ENCODE peak calls at places on chromosomes 5 and 9, in six cellular contexts. X, U, T, B, G and F are unnamed samples.
A peak's percentile ranks its signal among the peaks of the same experiment; 100 is the strongest.

GRCh38 chr5:100902406-100903035 is 561 bp downstream of the ST8SIA4 start:
- DNase-seq in X (peak; percentile 37), U (no peak), T (no peak), B (peak; percentile 62), G (peak; percentile 15), F (peak; percentile 26)

GRCh38 chr5:53127107-53127506 is 17.6 kb upstream of the MOCS2 start:
- DNase-seq in X (no peak), U (no peak), T (no peak), B (no peak), G (no peak), F (no peak)

GRCh38 chr5:310941-311434 is 10.5 kb upstream of the AHRR start:
- DNase-seq in X (peak; percentile 80), U (no peak), T (peak; percentile 65), B (no peak), G (no peak), F (no peak)

GRCh38 chr9:16775330-16775729 is 95.1 kb downstream of the BNC2 start:
- DNase-seq in X (no peak), U (no peak), T (no peak), B (no peak), G (no peak), F (no peak)

GRCh38 chr9:98329281-98329680 is 73.8 kb upstream of the TBC1D2 start:
- DNase-seq in X (no peak), U (no peak), T (no peak), B (no peak), G (no peak), F (no peak)

GRCh38 chr5:73451218-73452130 is 2.9 kb upstream of the FOXD1 start:
- DNase-seq in X (peak; percentile 46), U (no peak), T (peak; percentile 59), B (peak; percentile 45), G (no peak), F (peak; percentile 76)

GRCh38 chr5:168714046-168714445 is 134.9 kb upstream of the PANK3 start:
- DNase-seq in X (peak; percentile 21), U (no peak), T (peak; percentile 47), B (no peak), G (no peak), F (no peak)

GRCh38 chr5:137995077-137995746 is 37.7 kb downstream of the FAM13B start:
- DNase-seq in X (peak; percentile 58), U (no peak), T (peak; percentile 60), B (no peak), G (no peak), F (no peak)

GRCh38 chr5:146820987-146821386 is 57.6 kb downstream of the PPP2R2B start:
- DNase-seq in X (no peak), U (no peak), T (no peak), B (no peak), G (no peak), F (no peak)

GRCh38 chr5:82570-82969 is 9.4 kb upstream of the PLEKHG4B start:
- DNase-seq in X (no peak), U (no peak), T (no peak), B (peak; percentile 28), G (no peak), F (no peak)

GRCh38 chr5:149372041-149372805 is 6.9 kb downstream of the IL17B start:
- DNase-seq in X (no peak), U (no peak), T (no peak), B (no peak), G (no peak), F (no peak)

GRCh38 chr9:130659699-130660248 is 4.6 kb upstream of the PRDM12 start:
- DNase-seq in X (no peak), U (no peak), T (no peak), B (no peak), G (no peak), F (no peak)

GRCh38 chr9:72315089-72315509 is 49.9 kb downstream of the ZFAND5 start:
- DNase-seq in X (peak; percentile 81), U (no peak), T (peak; percentile 47), B (no peak), G (no peak), F (no peak)

GRCh38 chr9:2093920-2094597 is 78.9 kb downstream of the SMARCA2 start:
- DNase-seq in X (peak; percentile 29), U (peak; percentile 15), T (peak; percentile 78), B (peak; percentile 95), G (no peak), F (peak; percentile 73)

GRCh38 chr5:112159435-112159834 is 259.6 kb downstream of the EPB41L4A start:
- DNase-seq in X (peak; percentile 35), U (no peak), T (peak; percentile 27), B (no peak), G (no peak), F (no peak)

GRCh38 chr5:65903581-65903980 is 22.8 kb upstream of the ERBIN start:
- DNase-seq in X (no peak), U (no peak), T (no peak), B (no peak), G (no peak), F (no peak)

GRCh38 chr5:79436821-79437220 is 77.1 kb downstream of the HOMER1 start:
- DNase-seq in X (peak; percentile 13), U (no peak), T (peak; percentile 22), B (no peak), G (no peak), F (no peak)

GRCh38 chr9:20551835-20552234 is 70.5 kb downstream of the MLLT3 start:
- DNase-seq in X (no peak), U (no peak), T (no peak), B (no peak), G (no peak), F (no peak)

GRCh38 chr9:106689089-106689488 is 173.9 kb upstream of the ZNF462 start:
- DNase-seq in X (peak; percentile 76), U (no peak), T (no peak), B (no peak), G (no peak), F (no peak)

GRCh38 chr9:129270903-129271431 is 92.9 kb upstream of the IER5L start:
- DNase-seq in X (peak; percentile 55), U (no peak), T (peak; percentile 44), B (no peak), G (no peak), F (no peak)

GRCh38 chr9:134969401-134969800 is 51.7 kb upstream of the FCN1 start:
- DNase-seq in X (no peak), U (no peak), T (no peak), B (no peak), G (no peak), F (no peak)

GRCh38 chr9:134050726-134051125 is 17.1 kb downstream of the BRD3 start:
- DNase-seq in X (no peak), U (no peak), T (no peak), B (no peak), G (no peak), F (no peak)

GRCh38 chr5:909086-909485 is 16.4 kb downstream of the TRIP13 start:
- DNase-seq in X (no peak), U (no peak), T (no peak), B (no peak), G (no peak), F (no peak)

DNA sequence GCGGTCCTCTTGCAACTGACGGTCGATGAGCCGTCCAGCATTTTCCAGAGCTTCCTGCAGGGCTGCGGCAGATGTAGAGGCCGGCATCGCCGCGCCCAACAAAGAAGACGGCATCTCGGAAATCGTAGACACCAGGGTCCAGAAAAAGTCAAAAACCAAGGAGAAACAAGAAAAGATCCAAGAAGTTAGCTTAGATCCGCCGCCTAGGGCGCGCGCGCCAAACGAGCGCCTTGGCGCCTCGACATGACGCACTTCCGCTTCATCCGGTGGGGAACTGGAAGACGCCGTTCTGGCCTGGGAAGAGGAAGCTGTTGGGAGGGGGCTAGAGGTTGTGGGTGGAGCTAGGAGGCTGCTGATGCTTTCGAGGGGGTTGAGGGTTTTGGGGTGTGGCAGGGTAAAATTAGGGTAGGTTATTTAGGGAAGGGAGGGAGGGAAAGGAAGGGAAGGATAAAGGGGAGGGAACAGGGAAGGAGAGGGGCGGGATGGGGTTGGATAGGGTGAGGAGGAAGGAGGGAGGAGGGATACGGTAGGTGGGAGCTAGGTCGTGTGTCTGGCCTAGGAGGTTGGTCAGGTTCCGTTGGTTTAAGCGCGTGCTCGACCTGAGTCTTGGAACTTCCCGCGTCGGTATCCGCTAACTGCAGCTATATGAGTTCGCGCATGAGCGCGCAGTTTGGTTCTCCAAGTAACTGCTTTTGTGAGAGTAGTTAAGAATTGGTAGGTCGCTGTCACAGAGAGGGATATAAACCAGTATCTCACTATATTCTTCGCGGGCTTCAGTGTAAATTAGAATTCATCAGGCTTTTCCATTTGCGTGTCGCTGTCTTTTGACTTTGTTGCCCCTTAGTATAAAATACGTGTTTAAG is at the start of gene NUP155:
- DNase-seq in X (peak; percentile 95), U (peak; percentile 96), T (peak; percentile 95), B (peak; percentile 99), G (peak; percentile 87), F (peak; percentile 92)
- H3K18ac ChIP-seq in X (peak within 1 kb of the TSS; percentile 24), U (no peak within 1 kb of the TSS), T (no peak within 1 kb of the TSS), B (peak within 1 kb of the TSS; percentile 69), G (peak within 1 kb of the TSS; percentile 24), F (no peak within 1 kb of the TSS)

DNA sequence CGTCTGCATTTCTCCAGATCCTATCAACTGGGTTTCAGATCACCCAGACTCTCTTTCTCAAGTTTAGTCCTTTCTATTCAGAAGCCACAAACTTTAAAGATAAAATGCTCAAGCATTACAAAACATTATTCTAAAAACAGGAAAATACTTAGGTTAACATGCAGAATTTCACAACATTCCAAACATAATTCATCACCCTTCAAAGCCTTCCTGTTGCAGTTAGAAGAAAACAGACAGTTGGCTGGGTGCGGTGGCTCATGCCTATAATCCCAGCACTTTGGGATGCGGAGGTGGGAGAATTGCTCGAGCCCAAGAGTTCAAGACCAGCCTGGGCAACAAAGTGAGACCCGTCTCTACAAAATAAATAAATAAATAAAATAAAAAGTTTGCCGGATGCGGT is 7.7 kb upstream of the OCLN start:
- DNase-seq in X (peak; percentile 59), U (no peak), T (peak; percentile 29), B (peak; percentile 83), G (no peak), F (peak; percentile 57)
- H4K8ac ChIP-seq in X (no peak overlapping the region), U (no peak overlapping the region), T (no peak overlapping the region), B (no peak overlapping the region), G (no peak overlapping the region), F (no peak overlapping the region)

DNA sequence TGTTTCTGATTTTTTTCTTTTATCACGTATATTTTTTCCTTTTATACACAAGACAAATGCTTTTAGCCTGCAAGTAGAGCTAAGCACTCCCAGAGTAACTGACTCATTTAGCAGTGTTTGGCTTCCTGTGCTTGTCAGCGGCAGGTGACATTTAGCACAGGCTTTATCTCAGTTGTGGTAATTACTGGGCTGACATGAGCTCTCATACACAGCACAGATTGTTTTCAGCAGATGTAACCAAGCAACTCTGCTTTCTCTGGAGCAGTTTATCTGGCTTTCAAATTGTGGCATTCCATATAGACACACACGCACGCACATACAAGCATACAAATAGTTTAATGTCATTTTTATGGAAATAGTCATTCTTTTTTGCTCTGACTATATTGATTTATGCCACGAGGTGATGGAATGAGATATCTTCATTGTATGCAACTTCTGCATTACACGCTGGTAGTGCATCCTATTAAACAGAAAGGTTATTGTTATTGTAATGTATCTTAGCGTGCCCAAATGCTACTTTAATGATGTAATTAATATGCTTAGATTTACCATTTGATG is 379.0 kb upstream of the GRAMD2B start:
- DNase-seq in X (peak; percentile 97), U (no peak), T (peak; percentile 37), B (peak; percentile 55), G (peak; percentile 15), F (peak; percentile 62)
- H3K18ac ChIP-seq in X (no peak overlapping the region), U (peak overlapping the region; percentile 16), T (no peak overlapping the region), B (no peak overlapping the region), G (no peak overlapping the region), F (no peak overlapping the region)

DNA sequence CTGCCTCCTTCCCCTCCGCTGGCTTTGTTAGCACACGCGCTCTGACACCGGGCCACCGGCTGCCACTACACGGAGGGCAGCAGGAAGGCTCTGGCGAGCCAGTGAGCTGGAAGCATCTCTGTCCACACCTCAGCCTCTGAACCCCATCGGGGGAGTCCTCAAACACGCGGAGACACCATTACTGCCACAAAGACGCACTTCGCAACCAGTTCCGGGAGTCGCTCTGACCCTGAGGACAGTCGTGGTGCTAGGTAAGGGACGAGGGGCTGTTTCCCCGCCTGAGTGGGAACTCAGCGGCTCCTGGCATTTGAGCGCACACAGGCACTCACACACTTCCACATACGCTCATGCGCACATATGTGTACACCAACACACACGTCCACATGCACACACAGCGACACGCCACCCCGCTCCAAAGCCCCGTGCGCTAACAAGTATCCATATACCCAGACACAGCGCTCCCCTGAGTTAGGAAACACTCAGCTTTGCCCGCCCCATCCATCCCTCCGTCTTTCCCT is 159.9 kb downstream of the C9orf152 start:
- DNase-seq in X (no peak), U (no peak), T (no peak), B (peak; percentile 51), G (no peak), F (no peak)
- H4K8ac ChIP-seq in X (peak overlapping the region; percentile 72), U (peak overlapping the region; percentile 95), T (peak overlapping the region; percentile 81), B (no peak overlapping the region), G (no peak overlapping the region), F (no peak overlapping the region)